ENCODE peak calls at places on chromosomes 13 and 19, in seven cellular contexts. L is GM12891; O is stimulated activated CD8-positive, alpha-beta memory T cell treated with anti-CD3 and anti-CD28 coated beads, Interleukin-15, amount 100 ng/mL, for 1 hour; H is HEK293T; Q is T-helper 1 cell; A is AG10803; P is stimulated activated CD4-positive, alpha-beta T cell treated with anti-CD3 and anti-CD28 coated beads, Interleukin-2, amount 100 ng/mL, for 48 hours. I is an unnamed sample.

GRCh38 chr13:111394211-111394922 is 73.9 kb downstream of the TEX29 start:
- DNase-seq in L (no peak), O (no peak), H (no peak), Q (no peak), A (no peak), P (no peak), I (no peak)

GRCh38 chr19:49129238-49129583 is 9.9 kb downstream of the PPFIA3 start:
- DNase-seq in L (no peak), O (no peak), H (no peak), Q (no peak), A (no peak), P (no peak), I (no peak)

GRCh38 chr13:20525144-20525600 is 485 bp downstream of the CRYL1 start:
- DNase-seq in L (no peak), O (no peak), H (peak), Q (peak), A (no peak), P (no peak), I (no peak)

GRCh38 chr19:3814648-3815047 is 28.5 kb upstream of the MATK start:
- DNase-seq in L (no peak), O (no peak), H (no peak), Q (no peak), A (no peak), P (no peak), I (no peak)

GRCh38 chr13:79456656-79457365 is 24.1 kb upstream of the NDFIP2 start:
- DNase-seq in L (no peak), O (no peak), H (no peak), Q (no peak), A (no peak), P (no peak), I (no peak)

GRCh38 chr19:16571689-16572331 is 405 bp downstream of the SLC35E1 start:
- DNase-seq in L (peak), O (no peak), H (peak), Q (no peak), A (peak), P (no peak), I (peak)

GRCh38 chr19:37074819-37075362 is 3.3 kb upstream of the ZNF420 start:
- DNase-seq in L (no peak), O (no peak), H (no peak), Q (no peak), A (no peak), P (no peak), I (no peak)

GRCh38 chr19:11737964-11738745 is 591 bp downstream of the ZNF823 start:
- DNase-seq in L (peak), O (peak), H (peak), Q (peak), A (peak), P (peak), I (peak)

GRCh38 chr19:48511800-48512503 is at the start of gene LMTK3:
- DNase-seq in L (no peak), O (peak), H (no peak), Q (peak), A (no peak), P (peak), I (peak)

GRCh38 chr13:41457589-41458186 is 338 bp downstream of the RGCC start:
- DNase-seq in L (peak), O (no peak), H (peak), Q (peak), A (no peak), P (no peak), I (peak)

GRCh38 chr13:106446011-106446410 is 89.5 kb downstream of the EFNB2 start:
- DNase-seq in L (no peak), O (no peak), H (no peak), Q (no peak), A (peak), P (no peak), I (no peak)